ENCODE peak calls at places on chromosomes 3 and 15, in seven cellular contexts. V is GM12864, C is uterus, G is lower lobe of right lung, Z is CD14-positive monocyte, U is colonic mucosa, K is fibroblast of the aortic adventitia. Y is an unnamed sample.

GRCh38 chr3:128486692-128487537 is 6.1 kb downstream of the GATA2 start:
- DNase-seq in Z (no peak), G (peak), U (no peak), K (peak), C (peak), V (no peak), Y (peak)

GRCh38 chr15:55915876-55916567 is 77.4 kb downstream of the NEDD4 start:
- DNase-seq in C (no peak), Z (no peak), K (peak), V (no peak), G (no peak), U (no peak), Y (no peak)

GRCh38 chr3:182294256-182294655 is 499.0 kb upstream of the ATP11B start:
- DNase-seq in C (no peak), G (no peak), Z (no peak), V (no peak), K (no peak), U (no peak), Y (no peak)

GRCh38 chr15:78714890-78715289 is 73.9 kb upstream of the CHRNB4 start:
- DNase-seq in G (no peak), U (no peak), K (no peak), C (no peak), V (no peak), Z (no peak), Y (no peak)

GRCh38 chr3:5194801-5195509 is 7.4 kb downstream of the EDEM1 start:
- DNase-seq in G (no peak), U (no peak), C (peak), Z (peak), V (no peak), K (peak), Y (no peak)

GRCh38 chr15:58472821-58473581 is 41.2 kb downstream of the LIPC start:
- DNase-seq in Z (no peak), V (no peak), U (no peak), G (no peak), K (no peak), C (no peak), Y (no peak)

GRCh38 chr3:48614044-48614443 is 4.6 kb upstream of the UQCRC1 start:
- DNase-seq in C (no peak), U (no peak), Z (no peak), V (no peak), G (no peak), K (peak), Y (no peak)

GRCh38 chr15:101168463-101168824 is 83.4 kb downstream of the CHSY1 start:
- DNase-seq in Z (no peak), K (peak), C (no peak), G (no peak), V (no peak), U (peak), Y (no peak)

GRCh38 chr15:25422021-25422420 is 16.8 kb downstream of the UBE3A start:
- DNase-seq in K (no peak), C (no peak), U (no peak), G (no peak), V (no peak), Z (no peak), Y (no peak)

GRCh38 chr3:26712211-26713026 is 89.8 kb downstream of the LRRC3B start:
- DNase-seq in U (no peak), Z (no peak), V (peak), C (no peak), K (peak), G (no peak), Y (peak)

GRCh38 chr15:80891006-80891405 is 98.6 kb downstream of the MESD start:
- DNase-seq in C (no peak), G (no peak), Z (no peak), K (peak), V (no peak), U (no peak), Y (no peak)

GRCh38 chr3:193842029-193842782 is 249.2 kb downstream of the OPA1 start:
- DNase-seq in V (peak), U (peak), Z (peak), K (no peak), C (no peak), G (no peak), Y (no peak)

GRCh38 chr3:108117245-108117644 is 26.4 kb upstream of the CD47 start:
- DNase-seq in Z (no peak), U (no peak), K (peak), C (no peak), V (no peak), G (no peak), Y (no peak)

DNA sequence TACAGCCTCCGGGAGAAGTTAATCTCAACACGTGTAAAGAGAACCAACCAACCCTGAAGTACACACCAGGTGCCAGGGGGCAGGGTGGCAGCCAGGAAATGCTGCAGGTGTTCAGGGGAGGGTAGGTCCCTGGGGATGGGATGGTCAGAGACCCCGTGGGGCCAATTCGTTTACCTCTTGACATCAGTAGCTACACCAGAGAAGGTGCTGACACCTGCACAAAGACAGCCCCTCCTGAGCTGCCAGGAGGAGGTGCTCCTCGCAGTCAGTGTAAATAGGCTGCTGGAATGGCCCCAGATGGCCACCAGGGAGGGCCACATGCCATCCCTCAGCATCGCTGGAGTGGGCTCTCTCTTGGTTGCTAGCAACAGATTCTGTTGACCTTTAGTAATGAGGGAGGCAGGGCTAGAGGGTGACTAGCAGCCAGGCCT is 52.8 kb downstream of the CORO2B start:
- DNase-seq in Z (no peak), G (no peak), C (no peak), K (no peak), V (no peak), U (no peak), Y (no peak)
- TF ChIP-seq CTCF in Z (no peak), G (no peak), C (no peak), K (no peak), V (no peak), U (no peak), Y (no peak)

GRCh38 chr3:66195347-66195783 is 25.4 kb upstream of the SLC25A26 start:
- DNase-seq in C (no peak), G (peak), V (no peak), Z (no peak), K (peak), U (peak), Y (peak)
- TF ChIP-seq CTCF in C (no peak), G (no peak), V (no peak), Z (no peak), K (peak), U (no peak), Y (no peak)

GRCh38 chr15:48109856-48110531 is 10.8 kb upstream of the SLC24A5 start:
- DNase-seq in K (no peak), U (no peak), C (no peak), V (no peak), G (no peak), Z (no peak), Y (no peak)
- TF ChIP-seq CTCF in K (no peak), U (no peak), C (no peak), V (no peak), G (no peak), Z (no peak), Y (no peak)

DNA sequence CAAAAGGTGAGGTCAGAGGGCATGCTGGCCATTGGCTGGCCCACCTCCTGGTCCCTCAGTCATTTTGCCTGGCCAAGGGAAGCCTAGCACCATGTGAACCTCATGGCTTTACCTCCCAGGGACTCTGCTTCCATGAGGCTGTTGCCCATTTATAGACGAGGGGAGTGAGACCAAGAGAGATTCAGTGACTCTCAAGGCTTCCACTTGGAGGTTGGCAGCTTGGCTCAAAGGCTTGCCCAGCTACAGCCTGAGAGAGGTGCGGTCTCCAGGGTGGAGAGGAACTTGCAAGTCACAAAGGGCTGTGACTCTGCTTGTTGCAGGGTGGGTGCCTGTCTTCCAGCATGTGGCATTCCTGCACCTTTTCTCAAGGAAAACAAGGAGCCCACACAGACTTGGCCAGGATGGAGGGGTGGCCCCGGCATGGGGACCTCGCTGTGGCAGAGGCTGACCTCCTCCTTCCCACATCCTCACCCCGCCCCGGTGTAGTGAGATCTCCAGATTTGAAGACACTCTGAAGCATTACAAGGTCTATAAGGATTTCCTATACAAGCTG is 24.5 kb downstream of the CFAP100 start:
- DNase-seq in Z (peak), K (no peak), U (no peak), V (no peak), G (no peak), C (no peak), Y (no peak)
- TF ChIP-seq CTCF in Z (no peak), K (no peak), U (no peak), V (no peak), G (no peak), C (no peak), Y (no peak)

GRCh38 chr15:51229907-51230328 is 108.5 kb downstream of the CYP19A1 start:
- DNase-seq in U (no peak), K (peak), G (no peak), C (no peak), Z (no peak), V (no peak), Y (no peak)
- TF ChIP-seq CTCF in U (no peak), K (peak), G (peak), C (peak), Z (no peak), V (peak), Y (peak)

GRCh38 chr15:79863886-79864285 is 32.9 kb downstream of the MTHFS start:
- DNase-seq in Z (no peak), C (no peak), K (peak), V (no peak), U (no peak), G (no peak), Y (no peak)

GRCh38 chr15:79853492-79854328 is 43.1 kb downstream of the MTHFS start:
- DNase-seq in U (peak), G (peak), C (peak), V (peak), K (peak), Z (peak), Y (peak)

DNA sequence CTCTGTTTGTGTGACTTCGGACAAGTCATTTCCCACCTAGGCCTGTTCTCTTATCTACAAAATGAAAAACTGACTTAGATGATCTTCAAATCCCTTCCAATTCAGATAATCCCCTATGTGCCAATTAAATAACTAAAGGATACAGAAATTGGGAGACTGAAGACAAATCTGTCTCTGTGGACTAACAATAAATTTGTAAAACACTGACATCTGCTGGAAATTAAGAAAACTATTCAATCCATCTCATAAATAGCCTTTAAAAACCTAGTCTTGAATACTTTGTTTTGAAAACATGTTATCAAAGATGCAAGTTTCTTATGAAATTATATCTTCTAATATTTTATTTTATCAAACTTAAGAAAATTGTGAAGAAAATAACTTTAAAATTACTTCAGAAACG is 38.3 kb downstream of the MTHFS start:
- DNase-seq in G (no peak), V (no peak), Z (no peak), C (no peak), U (no peak), K (peak), Y (no peak)
- TF ChIP-seq CTCF in G (no peak), V (no peak), Z (peak), C (no peak), U (no peak), K (no peak), Y (no peak)

GRCh38 chr15:33160054-33160453 is 34.5 kb downstream of the FMN1 start:
- DNase-seq in K (no peak), U (no peak), G (no peak), C (no peak), Z (no peak), V (no peak), Y (no peak)
- TF ChIP-seq CTCF in K (no peak), U (no peak), G (no peak), C (no peak), Z (no peak), V (peak), Y (no peak)

DNA sequence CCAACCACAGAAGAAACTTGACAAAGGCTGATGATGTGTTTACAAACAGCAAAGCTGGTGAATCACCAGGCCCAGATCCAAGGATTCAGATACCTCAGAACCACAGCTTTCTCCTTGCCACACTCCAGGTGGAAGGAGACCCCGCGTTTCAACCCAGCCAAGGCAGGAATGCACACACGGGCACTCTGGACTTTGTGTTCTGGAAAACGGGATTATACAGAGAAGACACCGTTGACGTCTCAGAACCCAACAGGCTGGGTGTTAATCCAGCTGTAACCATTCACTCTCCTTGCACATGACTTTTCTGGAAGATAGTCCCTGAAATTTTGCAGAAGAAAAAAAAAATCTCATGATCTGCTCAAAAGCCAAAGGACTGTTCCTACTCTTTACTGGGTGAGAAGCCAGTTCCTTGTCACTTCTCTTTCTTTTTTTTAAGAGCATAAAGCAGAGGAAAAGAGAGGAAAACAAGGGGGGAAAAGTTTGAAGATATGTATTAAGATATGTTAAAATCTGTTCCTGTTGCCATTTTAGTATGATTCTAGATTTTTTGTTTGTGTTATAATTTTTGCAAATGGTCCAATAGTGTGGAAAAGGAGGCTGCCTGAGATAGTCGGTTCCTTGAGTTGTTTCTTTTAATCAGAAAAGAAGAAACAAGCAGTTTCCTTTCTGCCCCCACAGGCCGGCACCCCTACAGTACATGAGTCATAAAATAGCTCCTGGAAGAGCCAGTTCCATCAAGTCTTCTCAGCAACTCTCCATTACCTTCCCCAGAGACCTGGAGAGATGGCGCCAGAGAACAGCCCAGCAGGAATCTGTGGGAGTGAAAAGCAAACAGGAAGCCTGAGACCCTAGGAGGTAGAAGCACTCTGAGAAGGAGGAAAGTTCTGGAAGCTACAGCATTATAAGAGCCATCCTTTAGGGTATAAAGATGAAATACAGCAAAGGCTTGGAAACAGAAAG is 73.1 kb downstream of the RORA start:
- DNase-seq in U (no peak), G (no peak), C (peak), K (peak), V (no peak), Z (no peak), Y (no peak)
- TF ChIP-seq CTCF in U (no peak), G (no peak), C (no peak), K (no peak), V (no peak), Z (no peak), Y (no peak)

GRCh38 chr3:143648708-143649107 is 199.6 kb downstream of the SLC9A9 start:
- DNase-seq in Z (no peak), U (no peak), V (no peak), K (no peak), G (no peak), C (no peak), Y (peak)
- TF ChIP-seq CTCF in Z (no peak), U (no peak), V (peak), K (peak), G (peak), C (no peak), Y (peak)